ENCODE peak calls at places on chromosomes 7 and 10, in ten cellular contexts. L is posterior cingulate gyrus; M is COR-L47; S is Panc1; A is head of caudate nucleus; V is kidney epithelial cell; N is activated naive CD8-positive, alpha-beta T cell treated with anti-CD3 and anti-CD28 coated beads, Interleukin-2, amount 50 U/mL, for 16 hours; F is aorta; Y is GM04503; T is cardiac muscle cell. P is an unnamed sample.

GRCh38 chr7:66474441-66474840 is 154.2 kb upstream of the KCTD7 start:
- DNase-seq in A (no peak), L (no peak), Y (no peak), M (no peak), F (no peak), N (no peak), V (no peak), T (no peak), S (no peak), P (no peak)

GRCh38 chr7:27661776-27662489 is 750 bp downstream of the HIBADH start:
- DNase-seq in M (no peak), A (peak; percentile 43), Y (no peak), F (peak; percentile 44), V (no peak), N (no peak), S (no peak), T (peak; percentile 21), L (peak; percentile 34), P (peak; percentile 72)

GRCh38 chr7:30164567-30164966 is 29.8 kb downstream of the MTURN start:
- DNase-seq in V (no peak), M (peak; percentile 72), A (no peak), N (no peak), Y (no peak), S (peak; percentile 30), F (no peak), L (no peak), T (peak; percentile 79), P (no peak)

GRCh38 chr7:42739591-42739990 is 172.3 kb downstream of the C7orf25 start:
- DNase-seq in M (no peak), V (no peak), F (no peak), Y (no peak), T (peak; percentile 58), A (no peak), S (no peak), N (no peak), L (no peak), P (peak; percentile 72)

GRCh38 chr7:5767066-5767465 is 14.4 kb downstream of the RNF216 start:
- DNase-seq in S (no peak), M (no peak), Y (no peak), A (no peak), T (no peak), V (no peak), N (no peak), L (no peak), F (no peak), P (no peak)

GRCh38 chr7:111173990-111174389 is 83.1 kb downstream of the LRRN3 start:
- DNase-seq in N (no peak), M (no peak), S (no peak), Y (no peak), A (no peak), F (no peak), T (no peak), L (no peak), V (no peak), P (no peak)

GRCh38 chr7:137772748-137773147 is 74.0 kb downstream of the DGKI start:
- DNase-seq in L (no peak), Y (peak; percentile 58), A (peak; percentile 39), F (no peak), V (peak; percentile 65), N (no peak), S (peak; percentile 84), T (peak; percentile 46), M (no peak), P (no peak)

GRCh38 chr7:155763721-155764431 is 48.4 kb downstream of the SHH start:
- DNase-seq in L (no peak), M (no peak), N (peak; percentile 15), Y (no peak), T (peak; percentile 59), S (no peak), A (no peak), V (no peak), F (peak; percentile 55), P (no peak)

GRCh38 chr7:137142376-137142775 is 201.2 kb downstream of the PTN start:
- DNase-seq in M (no peak), F (no peak), A (no peak), V (no peak), L (no peak), S (no peak), T (no peak), N (no peak), Y (no peak), P (no peak)

GRCh38 chr10:98224509-98224908 is 43.5 kb downstream of the LOXL4 start:
- DNase-seq in Y (peak; percentile 22), L (no peak), T (no peak), N (no peak), S (no peak), V (no peak), F (no peak), M (no peak), A (no peak), P (no peak)

GRCh38 chr7:70530191-70530590 is 601.8 kb upstream of the GALNT17 start:
- DNase-seq in N (no peak), M (no peak), A (no peak), F (no peak), V (no peak), T (peak; percentile 16), Y (no peak), L (no peak), S (no peak), P (no peak)

GRCh38 chr7:149414745-149415390 is 46.0 kb downstream of the ZNF777 start:
- DNase-seq in V (no peak), Y (peak; percentile 31), T (peak; percentile 84), M (no peak), A (peak; percentile 72), F (peak; percentile 73), L (peak; percentile 58), S (no peak), N (no peak), P (peak; percentile 76)

GRCh38 chr10:8060010-8060703 is 5.7 kb downstream of the GATA3 start:
- DNase-seq in Y (no peak), T (no peak), M (no peak), S (no peak), N (no peak), A (no peak), F (no peak), V (no peak), L (no peak), P (no peak)

GRCh38 chr7:16619979-16620408 is 25.6 kb downstream of the ANKMY2 start:
- DNase-seq in M (no peak), N (no peak), A (no peak), Y (no peak), T (no peak), V (no peak), F (no peak), S (no peak), L (no peak), P (no peak)

P was measured in tibial artery.